ENCODE peak calls at places on chromosomes 4 and X, in ten cellular contexts. Z is HL-60, K is cardiac muscle cell, Y is RWPE2, Q is testis, E is suprapubic skin, M is H9, U is pancreas, F is heart left ventricle, L is mammary epithelial cell. C is an unnamed sample.

GRCh38 chrX:24982306-24982965 is 33.3 kb downstream of the ARX start:
- DNase-seq in Y (no peak), Q (no peak), F (no peak), L (no peak), U (no peak), M (no peak), E (no peak), Z (no peak), K (no peak), C (no peak)

GRCh38 chrX:18422886-18423285 is 2.5 kb upstream of the CDKL5 start:
- DNase-seq in L (no peak), E (no peak), F (no peak), M (no peak), K (no peak), U (no peak), Y (no peak), Z (no peak), Q (no peak), C (no peak)

GRCh38 chr4:110543577-110543976 is 67.6 kb downstream of the ENPEP start:
- DNase-seq in U (no peak), K (no peak), F (no peak), E (no peak), Q (no peak), Y (no peak), L (no peak), Z (no peak), M (no peak), C (no peak)

GRCh38 chr4:30721353-30722091 is 1.4 kb downstream of the PCDH7 start:
- DNase-seq in F (peak), Z (no peak), E (no peak), U (peak), Q (no peak), K (peak), L (peak), M (peak), Y (no peak), C (peak)

GRCh38 chr4:88537725-88538124 is 14.1 kb upstream of the PYURF start:
- DNase-seq in L (no peak), U (no peak), M (no peak), Z (no peak), K (no peak), F (no peak), Q (no peak), Y (no peak), E (no peak), C (no peak)

GRCh38 chr4:92334716-92335350 is 31.1 kb downstream of the GRID2 start:
- DNase-seq in Y (no peak), L (no peak), Z (no peak), M (no peak), U (peak), K (no peak), F (peak), E (no peak), Q (peak), C (no peak)

GRCh38 chr4:35520059-35520458 is 724.3 kb downstream of the ARAP2 start:
- DNase-seq in F (no peak), U (no peak), Q (no peak), E (no peak), Z (no peak), Y (peak), K (no peak), M (peak), L (peak), C (no peak)

GRCh38 chr4:139144911-139145551 is 32.0 kb downstream of the ELF2 start:
- DNase-seq in F (no peak), Z (peak), Y (no peak), L (no peak), U (peak), Q (no peak), E (no peak), M (no peak), K (no peak), C (peak)

GRCh38 chr4:128811571-128812359 is 2.3 kb downstream of the JADE1 start:
- DNase-seq in E (peak), M (peak), K (peak), Y (peak), Q (peak), F (peak), U (peak), L (peak), Z (peak), C (peak)

GRCh38 chr4:6720202-6720699 is 4.3 kb downstream of the BLOC1S4 start:
- DNase-seq in F (peak), E (peak), U (peak), K (peak), M (peak), Z (peak), Q (peak), L (peak), Y (peak), C (peak)

GRCh38 chr4:4627111-4627510 is 85.3 kb upstream of the STX18 start:
- DNase-seq in Z (no peak), M (peak), Y (no peak), U (no peak), Q (no peak), K (peak), E (no peak), F (no peak), L (no peak), C (peak)

GRCh38 chr4:169485791-169486742 is 126.3 kb downstream of the NEK1 start:
- DNase-seq in K (peak), Q (peak), M (no peak), L (peak), Y (no peak), F (no peak), Z (peak), U (peak), E (no peak), C (peak)

GRCh38 chr4:33386761-33387160 is 2666.6 kb downstream of the PCDH7 start:
- DNase-seq in K (no peak), F (no peak), U (no peak), Y (no peak), E (no peak), Q (no peak), M (no peak), L (no peak), Z (no peak), C (no peak)
- TF ChIP-seq CTCF in K (peak), F (no peak), U (no peak), Y (peak), E (no peak), Q (no peak), M (peak), L (no peak), Z (no peak), C (peak)

GRCh38 chr4:2257361-2258001 is 4.4 kb downstream of the MXD4 start:
- DNase-seq in E (peak), Y (peak), U (peak), Z (no peak), K (no peak), F (peak), M (no peak), L (no peak), Q (peak), C (peak)
- H3K27ac ChIP-seq in E (peak), Y (peak), U (peak), Z (no peak), K (no peak), F (peak), M (no peak), L (no peak), Q (peak), C (no peak)

DNA sequence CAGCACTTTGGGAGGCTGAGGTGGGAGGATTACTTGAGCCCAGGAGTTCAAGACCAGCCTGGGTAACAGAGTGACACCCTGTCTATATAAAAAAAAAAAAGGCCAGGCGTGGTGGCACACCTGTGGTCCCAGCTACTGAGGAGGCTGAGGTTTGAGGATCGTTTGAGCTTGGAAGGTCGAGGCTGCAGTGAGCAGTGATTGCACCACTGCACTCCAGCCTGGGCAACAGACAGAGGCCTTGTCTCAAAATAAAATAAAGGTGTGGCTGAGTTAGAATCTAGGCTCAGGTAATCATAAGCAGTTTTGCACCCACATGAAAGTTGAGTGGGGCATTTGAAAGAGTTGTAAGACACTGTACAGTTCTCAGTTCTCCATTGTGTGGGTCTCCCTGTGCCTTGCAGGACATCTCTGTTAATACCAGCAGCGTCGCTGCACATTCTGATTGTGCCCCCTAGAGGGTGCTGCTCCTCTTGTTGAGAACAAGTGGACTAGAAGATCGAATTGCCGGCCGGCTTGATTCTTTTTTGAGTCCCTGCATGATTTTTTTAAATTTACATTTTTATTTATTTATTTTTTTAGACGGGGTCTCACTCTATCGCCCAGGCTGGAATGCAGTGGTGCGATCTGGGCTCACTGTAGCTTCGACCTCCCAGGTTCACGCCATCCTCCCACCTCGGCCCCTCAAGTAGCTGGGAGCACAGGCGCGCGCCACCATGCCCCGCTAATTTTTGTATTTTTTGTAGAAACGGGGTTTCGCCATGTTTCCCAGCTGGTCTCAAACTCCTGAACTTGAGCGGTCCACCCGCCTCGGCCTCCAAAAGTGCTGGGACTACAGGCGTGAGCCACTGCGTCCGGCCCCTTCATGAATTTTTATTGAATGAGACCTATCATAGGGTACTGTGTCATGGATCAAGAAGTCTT is 73.6 kb upstream of the RBMX start:
- DNase-seq in M (peak), L (peak), F (peak), E (no peak), Q (peak), U (peak), K (peak), Z (peak), Y (no peak), C (peak)
- TF ChIP-seq CTCF in M (peak), L (peak), F (peak), E (no peak), Q (peak), U (peak), K (peak), Z (peak), Y (peak), C (peak)

DNA sequence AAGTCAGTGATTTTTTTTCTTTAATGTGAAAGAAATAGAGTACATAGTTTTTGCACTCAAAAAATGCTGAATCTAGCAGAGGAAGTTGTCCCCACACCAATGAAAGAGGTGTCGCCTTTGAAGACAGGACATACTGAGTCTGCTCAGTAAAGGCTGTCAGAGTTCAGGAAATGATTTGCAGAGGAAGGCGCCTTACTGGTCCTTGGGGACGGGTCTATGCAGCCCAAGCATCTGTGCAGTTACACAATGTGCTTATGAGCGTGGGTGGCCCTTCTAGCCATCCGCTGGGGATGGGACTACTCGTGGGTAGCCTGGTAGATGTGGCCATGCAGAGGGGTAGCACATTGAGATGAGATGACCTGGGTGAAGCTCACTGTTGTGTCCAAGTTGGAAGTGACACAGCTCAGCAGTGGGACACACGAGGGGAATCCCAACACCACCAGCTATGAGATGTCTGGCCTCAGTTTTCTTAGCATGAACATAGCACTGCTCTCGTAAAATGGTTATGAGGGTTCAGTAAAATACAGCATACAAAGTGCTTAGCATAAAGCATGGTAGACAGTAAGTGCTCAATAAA is 116.5 kb upstream of the RBPJ start:
- DNase-seq in K (no peak), U (peak), F (no peak), E (no peak), Y (no peak), Q (no peak), Z (no peak), M (no peak), L (no peak), C (no peak)
- H3K27ac ChIP-seq in K (no peak), U (no peak), F (no peak), E (no peak), Y (no peak), Q (no peak), Z (no peak), M (no peak), L (no peak), C (no peak)

GRCh38 chr4:178083968-178084367 is 641.7 kb upstream of the AGA start:
- DNase-seq in M (no peak), Y (no peak), U (no peak), K (no peak), Z (no peak), L (no peak), E (no peak), Q (no peak), F (no peak), C (no peak)

GRCh38 chr4:178081931-178082330 is 639.7 kb upstream of the AGA start:
- DNase-seq in K (no peak), Y (no peak), M (no peak), U (no peak), Q (no peak), Z (no peak), E (no peak), L (no peak), F (no peak), C (peak)

GRCh38 chr4:178090640-178091411 is 648.6 kb upstream of the AGA start:
- DNase-seq in F (no peak), Y (no peak), Z (no peak), U (no peak), Q (peak), K (no peak), L (no peak), M (peak), E (no peak), C (peak)

DNA sequence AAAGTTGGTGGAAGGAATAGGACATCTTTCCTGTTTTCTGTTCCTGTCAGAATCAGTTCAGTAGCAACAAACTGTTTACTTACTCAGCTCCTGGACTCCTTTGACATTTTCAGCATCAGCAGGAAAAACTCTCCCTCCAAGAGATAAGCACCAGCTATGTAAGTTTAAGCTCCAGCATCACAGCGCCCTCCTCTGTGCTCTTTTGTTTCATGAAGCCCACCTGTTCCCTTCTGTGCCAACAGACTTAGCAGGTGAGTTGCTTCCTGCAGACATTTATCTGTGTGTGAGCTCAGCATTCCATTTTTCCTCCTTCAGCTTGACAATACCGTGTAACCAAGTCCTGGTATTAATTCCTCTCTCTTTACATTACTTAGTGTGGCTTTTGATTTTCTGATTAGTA is 644.1 kb upstream of the AGA start:
- DNase-seq in U (no peak), Y (no peak), E (no peak), Z (no peak), F (no peak), K (peak), Q (no peak), M (peak), L (no peak), C (peak)
- TF ChIP-seq CTCF in U (no peak), Y (no peak), E (no peak), Z (no peak), F (no peak), K (no peak), Q (no peak), M (peak), L (no peak), C (peak)

GRCh38 chrX:65702956-65703355 is 35.5 kb downstream of the MSN start:
- DNase-seq in L (no peak), Z (no peak), Q (no peak), M (no peak), K (no peak), U (no peak), Y (no peak), F (no peak), E (no peak), C (no peak)

GRCh38 chrX:65712005-65712861 is 44.8 kb downstream of the MSN start:
- DNase-seq in Z (no peak), Q (no peak), E (no peak), K (no peak), M (no peak), Y (no peak), F (no peak), U (no peak), L (no peak), C (no peak)

GRCh38 chrX:65705439-65705838 is 38.0 kb downstream of the MSN start:
- DNase-seq in Q (no peak), K (no peak), E (no peak), M (no peak), F (no peak), L (no peak), Y (no peak), Z (no peak), U (no peak), C (no peak)

GRCh38 chrX:65706041-65706828 is 38.8 kb downstream of the MSN start:
- DNase-seq in E (no peak), K (peak), Y (peak), L (peak), F (peak), U (peak), Z (no peak), Q (no peak), M (no peak), C (peak)

DNA sequence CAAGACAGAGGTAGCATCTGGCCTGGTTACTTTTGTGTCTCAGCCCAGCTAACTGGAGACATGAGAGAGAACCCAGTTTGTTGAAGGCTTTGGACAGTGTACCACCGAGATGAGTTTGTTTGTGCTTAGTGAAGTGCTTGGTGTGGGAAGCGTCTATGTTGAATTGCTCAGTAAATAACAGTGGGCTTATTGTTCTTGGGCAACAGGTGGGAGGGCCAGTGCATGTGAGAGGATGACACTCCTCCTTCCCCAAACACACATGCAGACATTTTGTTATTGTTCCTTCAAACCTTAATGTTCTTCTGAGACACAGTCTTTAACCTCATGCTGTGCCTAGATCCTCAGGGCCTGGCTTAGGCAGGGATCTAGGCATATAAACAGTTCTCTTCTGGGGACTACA is 39.7 kb downstream of the MSN start:
- DNase-seq in Q (no peak), F (no peak), M (no peak), L (no peak), E (no peak), U (no peak), K (no peak), Y (no peak), Z (no peak), C (peak)
- H3K27ac ChIP-seq in Q (peak), F (peak), M (no peak), L (peak), E (peak), U (no peak), K (no peak), Y (peak), Z (no peak), C (no peak)